ENCODE peak calls at places on chromosomes 5 and 9, in ten cellular contexts. Q, M, I, Z, F, G, U, X, E and N are unnamed samples.

GRCh38 chr5:181187500-181188213 is 17.3 kb downstream of the TRIM7 start:
- DNase-seq in E (no peak), F (no peak), Z (peak; percentile 89), U (peak; percentile 79), X (no peak), I (peak; percentile 92), G (peak; percentile 80), Q (peak; percentile 83), M (peak; percentile 72), N (peak; percentile 75)

GRCh38 chr5:175582697-175583096 is 75.2 kb upstream of the HRH2 start:
- DNase-seq in U (no peak), E (no peak), I (peak; percentile 61), G (no peak), Z (no peak), X (no peak), M (no peak), F (no peak), Q (no peak), N (no peak)

GRCh38 chr5:39760385-39761198 is 335.8 kb upstream of the DAB2 start:
- DNase-seq in M (no peak), E (peak; percentile 63), Q (peak; percentile 93), G (no peak), U (peak; percentile 99), I (peak; percentile 88), X (peak; percentile 68), Z (peak; percentile 82), F (no peak), N (no peak)

GRCh38 chr9:133938670-133939258 is 53.4 kb downstream of the VAV2 start:
- DNase-seq in F (no peak), Q (no peak), E (no peak), X (no peak), I (no peak), G (no peak), Z (no peak), U (no peak), M (no peak), N (no peak)

GRCh38 chr5:60687927-60688720 is 11.8 kb downstream of the DEPDC1B start:
- DNase-seq in M (no peak), F (no peak), U (peak; percentile 80), I (peak; percentile 53), G (no peak), Z (peak; percentile 28), X (peak; percentile 44), Q (peak; percentile 61), E (peak; percentile 16), N (no peak)

GRCh38 chr9:75265525-75265972 is 177.2 kb downstream of the OSTF1 start:
- DNase-seq in E (no peak), I (peak; percentile 66), F (no peak), G (peak; percentile 71), Q (peak; percentile 61), M (peak; percentile 3), U (peak; percentile 37), Z (peak; percentile 49), X (peak; percentile 17), N (peak; percentile 57)

GRCh38 chr5:173495225-173495904 is 121.1 kb downstream of the BOD1 start:
- DNase-seq in Z (no peak), Q (peak; percentile 89), U (no peak), I (no peak), E (no peak), M (no peak), F (no peak), G (no peak), X (no peak), N (no peak)

GRCh38 chr5:64979518-64979917 is 210.8 kb downstream of the CWC27 start:
- DNase-seq in G (no peak), I (no peak), M (peak; percentile 2), X (no peak), Z (no peak), Q (peak; percentile 19), E (no peak), F (no peak), U (no peak), N (no peak)

GRCh38 chr9:18611946-18612345 is 138.0 kb downstream of the ADAMTSL1 start:
- DNase-seq in E (no peak), U (no peak), G (no peak), Z (no peak), Q (no peak), M (no peak), F (no peak), X (no peak), I (no peak), N (no peak)

GRCh38 chr5:95731571-95732554 is 727 bp downstream of the RHOBTB3 start:
- DNase-seq in I (peak; percentile 33), G (peak; percentile 68), Z (no peak), F (no peak), E (no peak), X (no peak), M (peak; percentile 22), Q (peak; percentile 60), U (peak; percentile 58), N (no peak)

GRCh38 chr5:79935992-79936643 is 54.9 kb downstream of the MTX3 start:
- DNase-seq in E (no peak), X (no peak), M (no peak), I (peak; percentile 13), F (no peak), Q (peak; percentile 59), Z (no peak), U (peak; percentile 73), G (no peak), N (no peak)

GRCh38 chr5:4766101-4766500 is 374.0 kb upstream of the ADAMTS16 start:
- DNase-seq in M (no peak), I (no peak), Q (no peak), G (no peak), X (no peak), Z (no peak), F (no peak), U (no peak), E (no peak), N (no peak)

GRCh38 chr9:129697111-129697955 is 31.9 kb downstream of the PRRX2 start:
- DNase-seq in U (peak; percentile 67), G (peak; percentile 68), E (no peak), F (no peak), Q (peak; percentile 92), X (peak; percentile 67), M (no peak), Z (peak; percentile 33), I (peak; percentile 55), N (no peak)

GRCh38 chr9:87816041-87816440 is 66.6 kb upstream of the SPATA31E1 start:
- DNase-seq in F (peak; percentile 11), Q (peak; percentile 60), I (peak; percentile 28), M (no peak), X (peak; percentile 12), Z (no peak), E (no peak), U (peak; percentile 36), G (no peak), N (no peak)

GRCh38 chr9:11158063-11158462 is 545.3 kb upstream of the PTPRD start:
- DNase-seq in Q (no peak), M (no peak), I (no peak), F (no peak), U (peak; percentile 1), X (no peak), E (no peak), G (no peak), Z (no peak), N (no peak)

GRCh38 chr5:135476615-135477493 is 24.7 kb upstream of the TIFAB start:
- DNase-seq in E (no peak), M (no peak), F (no peak), I (no peak), G (peak; percentile 9), Q (no peak), U (no peak), Z (no peak), X (no peak), N (no peak)

GRCh38 chr5:124513216-124513615 is 233.2 kb downstream of the ZNF608 start:
- DNase-seq in Z (no peak), M (no peak), E (peak; percentile 12), X (no peak), F (no peak), I (no peak), G (no peak), Q (no peak), U (no peak), N (no peak)

GRCh38 chr5:2753452-2754409 is 2.3 kb upstream of the IRX2 start:
- DNase-seq in Z (no peak), M (no peak), X (no peak), G (no peak), U (no peak), I (peak; percentile 40), Q (no peak), E (no peak), F (no peak), N (no peak)

GRCh38 chr9:35313460-35313859 is 151.7 kb downstream of the UNC13B start:
- DNase-seq in F (no peak), U (no peak), Q (peak; percentile 3), X (no peak), I (no peak), Z (no peak), G (no peak), E (no peak), M (no peak), N (no peak)

GRCh38 chr9:136180586-136180985 is 24.3 kb downstream of the LHX3 start:
- DNase-seq in X (no peak), Z (no peak), E (no peak), M (no peak), U (no peak), F (no peak), I (no peak), G (no peak), Q (no peak), N (no peak)

GRCh38 chr9:69672828-69673640 is 863 bp upstream of the APBA1 start:
- DNase-seq in X (peak; percentile 57), E (peak; percentile 44), Z (peak; percentile 74), F (peak; percentile 27), U (peak; percentile 86), Q (peak; percentile 87), G (peak; percentile 87), I (peak; percentile 84), M (peak; percentile 82), N (peak; percentile 68)

GRCh38 chr5:40578501-40579451 is 100.9 kb upstream of the PTGER4 start:
- DNase-seq in F (no peak), E (no peak), X (no peak), M (no peak), Z (peak; percentile 56), G (peak; percentile 75), U (peak; percentile 63), Q (no peak), I (no peak), N (no peak)

GRCh38 chr5:75668348-75668895 is 48.8 kb downstream of the POC5 start:
- DNase-seq in F (no peak), U (no peak), G (no peak), M (no peak), E (no peak), Z (no peak), I (no peak), X (no peak), Q (peak; percentile 14), N (no peak)

GRCh38 chr9:130260816-130261765 is 4.5 kb upstream of the HMCN2 start:
- DNase-seq in M (no peak), Q (peak; percentile 19), I (no peak), U (no peak), E (no peak), F (no peak), G (no peak), Z (no peak), X (no peak), N (no peak)

GRCh38 chr5:546376-546908 is 22.2 kb upstream of the SLC9A3 start:
- DNase-seq in U (no peak), Z (no peak), Q (no peak), F (no peak), M (no peak), G (peak; percentile 54), E (no peak), X (no peak), I (no peak), N (no peak)

GRCh38 chr9:137138701-137139467 is at the start of gene GRIN1:
- DNase-seq in X (no peak), F (no peak), Q (peak; percentile 15), I (no peak), E (no peak), G (peak; percentile 73), M (peak; percentile 77), Z (no peak), U (peak; percentile 24), N (no peak)

GRCh38 chr9:125151730-125152129 is 8.4 kb upstream of the SCAI start:
- DNase-seq in Z (no peak), E (no peak), X (no peak), Q (no peak), M (no peak), U (no peak), I (no peak), G (no peak), F (no peak), N (no peak)

GRCh38 chr9:121686930-121687541 is 35.6 kb downstream of the DAB2IP start:
- DNase-seq in F (peak; percentile 39), G (no peak), U (peak; percentile 67), X (no peak), E (no peak), Q (peak; percentile 74), M (peak; percentile 74), I (peak; percentile 70), Z (peak; percentile 59), N (peak; percentile 83)